ENCODE peak calls at places on chromosomes 11 and 22, in eight cellular contexts. L is hepatocyte; N is stomach; C is thoracic aorta; O is CD8-positive, alpha-beta T cell; M is left lung; J is DND-41; E is colonic mucosa. A is an unnamed sample. For H3K4me1 and H3K27me3, the result is how much of the 10 kb centered on the place peaks cover.

GRCh38 chr11:126172596-126173038 is 38.8 kb downstream of the RPUSD4 start:
- DNase-seq in L (no peak), N (no peak), C (no peak), O (no peak), M (no peak), J (no peak), E (no peak), A (peak)

GRCh38 chr11:62917906-62918502 is 3.2 kb downstream of the CHRM1 start:
- DNase-seq in L (no peak), N (no peak), C (no peak), O (no peak), M (no peak), J (no peak), E (no peak), A (peak)

GRCh38 chr11:44388828-44389645 is 79.1 kb upstream of the ALX4 start:
- DNase-seq in L (no peak), N (no peak), C (no peak), O (no peak), M (no peak), J (no peak), E (no peak), A (no peak)

GRCh38 chr22:37735054-37735453 is 38.2 kb downstream of the TRIOBP start:
- DNase-seq in L (peak), N (peak), C (no peak), O (no peak), M (no peak), J (no peak), E (peak), A (peak)

GRCh38 chr11:124605719-124606118 is 5.5 kb upstream of the PANX3 start:
- DNase-seq in L (no peak), N (no peak), C (no peak), O (no peak), M (no peak), J (no peak), E (peak), A (no peak)

GRCh38 chr11:86440843-86441242 is 66.2 kb downstream of the CCDC81 start:
- DNase-seq in L (no peak), N (no peak), C (no peak), O (no peak), M (no peak), J (no peak), E (no peak), A (no peak)

GRCh38 chr11:61832758-61833157 is 4.7 kb downstream of the FADS2 start:
- DNase-seq in L (no peak), N (peak), C (no peak), O (no peak), M (no peak), J (no peak), E (no peak), A (no peak)

GRCh38 chr11:78259777-78260470 is 71.2 kb downstream of the USP35 start:
- DNase-seq in L (no peak), N (no peak), C (no peak), O (no peak), M (no peak), J (no peak), E (no peak), A (no peak)

GRCh38 chr11:125112235-125112604 is 794 bp upstream of the TMEM218 start:
- DNase-seq in L (no peak), N (no peak), C (no peak), O (no peak), M (no peak), J (no peak), E (no peak), A (no peak)

GRCh38 chr11:85762226-85762625 is 48.7 kb downstream of the SYTL2 start:
- DNase-seq in L (no peak), N (no peak), C (no peak), O (no peak), M (no peak), J (no peak), E (no peak), A (no peak)

GRCh38 chr11:16984229-16984628 is 30.0 kb downstream of the PLEKHA7 start:
- DNase-seq in L (no peak), N (no peak), C (no peak), O (no peak), M (no peak), J (no peak), E (no peak), A (no peak)

GRCh38 chr22:27416553-27417427 is 384.8 kb downstream of the MN1 start:
- DNase-seq in L (peak), N (peak), C (no peak), O (no peak), M (no peak), J (no peak), E (no peak), A (no peak)

GRCh38 chr11:1869427-1870325 is 16.8 kb downstream of the LSP1 start:
- DNase-seq in L (no peak), N (no peak), C (no peak), O (no peak), M (no peak), J (no peak), E (no peak), A (peak)

GRCh38 chr11:109304159-109304558 is 117.8 kb upstream of the C11orf87 start:
- DNase-seq in L (no peak), N (no peak), C (no peak), O (no peak), M (no peak), J (no peak), E (no peak), A (no peak)

GRCh38 chr11:35366798-35367197 is 52.6 kb downstream of the SLC1A2 start:
- DNase-seq in L (no peak), N (no peak), C (no peak), O (no peak), M (no peak), J (no peak), E (no peak), A (no peak)

GRCh38 chr11:115695677-115696451 is 191.6 kb upstream of the CADM1 start:
- DNase-seq in L (no peak), N (no peak), C (no peak), O (no peak), M (no peak), J (no peak), E (no peak), A (no peak)

GRCh38 chr11:116579857-116580727 is 192.7 kb downstream of the BUD13 start:
- DNase-seq in L (peak), N (no peak), C (no peak), O (no peak), M (no peak), J (no peak), E (no peak), A (no peak)

GRCh38 chr22:39482768-39483167 is 19.3 kb upstream of the MIEF1 start:
- DNase-seq in L (no peak), N (no peak), C (no peak), O (no peak), M (no peak), J (no peak), E (no peak), A (no peak)

GRCh38 chr11:11177156-11177808 is 175.8 kb downstream of the CSNK2A3 start:
- DNase-seq in L (no peak), N (no peak), C (no peak), O (no peak), M (no peak), J (no peak), E (no peak), A (no peak)

GRCh38 chr11:68839953-68840641 is 1.6 kb downstream of the CPT1A start:
- DNase-seq in L (no peak), N (no peak), C (no peak), O (no peak), M (no peak), J (peak), E (peak), A (no peak)

GRCh38 chr11:2691991-2692841 is 7.6 kb downstream of the KCNQ1OT1 start:
- DNase-seq in L (no peak), N (no peak), C (no peak), O (no peak), M (peak), J (peak), E (no peak), A (no peak)

GRCh38 chr22:17172172-17172833 is 13.2 kb upstream of the HDHD5 start:
- DNase-seq in L (peak), N (no peak), C (no peak), O (no peak), M (no peak), J (no peak), E (no peak), A (peak)

GRCh38 chr11:65390099-65390941 is 3.9 kb downstream of the FRMD8 start:
- DNase-seq in L (no peak), N (no peak), C (no peak), O (no peak), M (no peak), J (no peak), E (no peak), A (no peak)

GRCh38 chr11:10365045-10365444 is 60.2 kb downstream of the ADM start:
- DNase-seq in L (no peak), N (no peak), C (no peak), O (no peak), M (no peak), J (no peak), E (no peak), A (no peak)

GRCh38 chr22:26259510-26259909 is 90.2 kb downstream of the SEZ6L start:
- DNase-seq in L (peak), N (no peak), C (no peak), O (no peak), M (no peak), J (peak), E (no peak), A (no peak)

GRCh38 chr11:44944181-44944852 is 6.4 kb downstream of the TP53I11 start:
- DNase-seq in L (no peak), N (no peak), C (no peak), O (no peak), M (no peak), J (no peak), E (no peak), A (no peak)

GRCh38 chr22:26702906-26703830 is 45.8 kb downstream of the MIAT start:
- DNase-seq in L (no peak), N (no peak), C (no peak), O (no peak), M (no peak), J (no peak), E (no peak), A (no peak)

GRCh38 chr11:2777871-2778629 is 78.3 kb upstream of the KCNQ1OT1 start:
- DNase-seq in L (no peak), N (peak), C (no peak), O (peak), M (peak), J (no peak), E (peak), A (peak)

GRCh38 chr11:45180158-45180887 is 33.9 kb downstream of the PRDM11 start:
- DNase-seq in L (peak), N (peak), C (no peak), O (no peak), M (peak), J (no peak), E (peak), A (peak)

GRCh38 chr11:12744831-12745502 is 70.7 kb downstream of the TEAD1 start:
- DNase-seq in L (no peak), N (no peak), C (no peak), O (no peak), M (no peak), J (no peak), E (no peak), A (no peak)

GRCh38 chr11:35153280-35153679 is 14.3 kb downstream of the CD44 start:
- DNase-seq in L (no peak), N (no peak), C (no peak), O (no peak), M (no peak), J (no peak), E (no peak), A (no peak)

GRCh38 chr11:77175869-77176539 is 48.0 kb downstream of the MYO7A start:
- DNase-seq in L (no peak), N (no peak), C (no peak), O (no peak), M (peak), J (no peak), E (no peak), A (peak)

GRCh38 chr11:75574698-75575265 is 12.7 kb downstream of the SERPINH1 start:
- DNase-seq in L (no peak), N (no peak), C (no peak), O (no peak), M (no peak), J (no peak), E (no peak), A (no peak)
- H3K27ac ChIP-seq in L (no peak), N (no peak), C (no peak), O (no peak), M (no peak), J (no peak), E (no peak), A (no peak)

GRCh38 chr11:75768909-75769771 is 562 bp downstream of the DGAT2 start:
- DNase-seq in L (no peak), N (no peak), C (no peak), O (no peak), M (no peak), J (no peak), E (peak), A (no peak)
- H3K4me1 ChIP-seq in L (under half), N (under half), C (under half), O (under half), M (half or more), J (under half), E (under half), A (under half)

GRCh38 chr22:21030032-21030431 is 2.3 kb downstream of the SLC7A4 start:
- DNase-seq in L (no peak), N (no peak), C (no peak), O (no peak), M (no peak), J (no peak), E (no peak), A (no peak)
- H3K27me3 ChIP-seq in L (under half), N (under half), C (under half), O (under half), M (half or more), J (under half), E (under half), A (under half)

GRCh38 chr22:32802291-32802826 is 854 bp downstream of the TIMP3 start:
- DNase-seq in L (no peak), N (no peak), C (no peak), O (no peak), M (no peak), J (no peak), E (no peak), A (no peak)
- H3K27ac ChIP-seq in L (peak), N (peak), C (peak), O (no peak), M (peak), J (no peak), E (no peak), A (peak)

DNA sequence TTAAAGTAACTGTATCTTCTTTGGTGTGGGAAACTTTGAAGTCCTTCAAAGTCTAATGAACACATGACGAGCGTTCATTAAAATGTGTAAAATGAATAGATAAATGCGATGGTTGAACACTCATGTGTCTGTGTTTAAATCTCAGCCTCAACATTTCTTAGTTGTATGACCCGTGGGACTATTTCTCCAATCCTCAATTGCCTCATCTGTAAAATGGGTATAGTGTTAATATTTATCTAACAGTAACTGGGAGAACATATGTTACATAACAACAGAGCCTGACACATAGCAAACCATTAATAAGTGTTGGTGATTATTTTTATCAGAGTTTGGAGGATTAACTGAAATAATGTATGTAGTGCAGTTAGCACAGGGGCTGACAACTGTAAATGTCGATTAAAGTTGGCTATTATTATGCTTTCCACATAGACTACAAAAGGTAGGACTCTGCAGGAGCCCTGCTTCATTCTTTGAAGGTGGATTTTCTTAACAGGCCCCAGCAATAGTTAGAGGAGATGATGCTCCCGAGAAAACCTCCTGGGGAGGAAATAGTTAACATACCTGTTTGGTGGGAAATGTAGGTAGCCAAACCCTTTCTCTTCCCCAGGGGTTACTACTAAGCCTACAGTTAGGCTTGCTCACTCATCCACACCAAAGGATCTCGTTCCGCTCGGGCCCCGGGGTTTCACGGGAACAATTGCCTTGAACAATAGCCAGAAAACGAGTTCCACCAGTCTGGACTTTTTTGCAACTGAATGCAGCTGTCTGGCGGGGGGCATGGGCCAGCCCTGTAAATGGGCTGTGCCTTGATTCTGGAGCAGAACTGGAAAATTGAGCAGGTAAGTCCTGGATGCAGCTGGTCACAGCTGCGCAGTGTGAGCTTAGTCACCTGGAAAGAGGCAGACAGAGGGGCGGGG is 133.4 kb downstream of the DBX1 start:
- DNase-seq in L (peak), N (peak), C (no peak), O (no peak), M (no peak), J (no peak), E (no peak), A (no peak)
- H3K4me1 ChIP-seq in L (half or more), N (under half), C (under half), O (under half), M (under half), J (under half), E (under half), A (under half)

GRCh38 chr11:134065381-134065780 is 3.5 kb upstream of the JAM3 start:
- DNase-seq in L (no peak), N (no peak), C (no peak), O (no peak), M (no peak), J (no peak), E (no peak), A (no peak)

GRCh38 chr11:134068829-134069425 is at the start of gene JAM3:
- DNase-seq in L (peak), N (peak), C (peak), O (peak), M (peak), J (peak), E (peak), A (peak)

GRCh38 chr11:134069996-134070845 is 1.3 kb downstream of the JAM3 start:
- DNase-seq in L (no peak), N (no peak), C (no peak), O (no peak), M (no peak), J (no peak), E (no peak), A (no peak)

GRCh38 chr11:134069426-134069921 is 602 bp downstream of the JAM3 start:
- DNase-seq in L (peak), N (no peak), C (no peak), O (no peak), M (no peak), J (no peak), E (no peak), A (no peak)

DNA sequence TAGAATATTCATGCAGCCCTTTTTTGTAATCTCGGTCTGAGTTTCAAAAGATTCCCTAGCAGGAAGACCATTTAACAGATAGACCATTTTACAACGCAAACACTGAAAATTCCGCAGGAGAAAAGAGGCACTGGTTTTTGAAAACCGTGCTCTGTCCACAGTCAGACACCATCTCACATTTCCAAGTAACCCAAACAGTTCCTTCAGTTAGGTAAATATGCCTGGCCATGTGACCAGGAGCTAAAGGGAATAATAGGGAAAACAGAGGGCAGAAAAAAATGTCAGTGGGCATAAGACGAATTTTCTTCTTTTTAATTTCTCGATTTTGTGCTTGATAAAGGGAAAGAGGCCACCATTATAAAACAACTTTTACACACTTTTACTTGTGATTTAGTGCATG is 1.4 kb upstream of the JAM3 start:
- DNase-seq in L (no peak), N (no peak), C (no peak), O (no peak), M (no peak), J (no peak), E (no peak), A (no peak)
- H3K27me3 ChIP-seq in L (under half), N (under half), C (under half), O (under half), M (half or more), J (under half), E (under half), A (under half)

DNA sequence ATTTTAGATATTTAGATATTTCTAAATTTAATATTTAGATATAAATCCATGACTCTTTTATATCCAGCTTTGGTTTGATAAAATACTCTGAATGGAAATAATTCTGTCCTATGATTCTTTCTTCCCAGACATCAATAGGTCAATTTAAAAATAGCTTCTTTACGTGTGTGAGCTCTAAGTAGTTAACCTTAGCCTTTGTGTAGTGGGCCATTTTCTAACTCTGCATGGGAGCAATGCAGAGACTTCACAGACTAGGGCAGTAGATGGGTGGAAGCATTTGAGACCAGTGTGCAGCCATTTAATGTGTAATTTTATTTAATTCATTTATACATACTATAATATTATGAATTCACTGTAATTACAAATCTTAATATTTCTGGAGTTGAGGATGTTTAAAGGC is 23.8 kb downstream of the GAS2 start:
- DNase-seq in L (no peak), N (no peak), C (no peak), O (no peak), M (no peak), J (no peak), E (no peak), A (no peak)
- H3K27ac ChIP-seq in L (no peak), N (no peak), C (no peak), O (no peak), M (no peak), J (no peak), E (no peak), A (no peak)